ENCODE peak calls at places on chromosomes 4 and X, in eight cellular contexts. T is H1, X is SK-N-SH, J is upper lobe of left lung, G is K562, A is stomach, C is sigmoid colon, K is transverse colon. I is an unnamed sample.

GRCh38 chr4:15706646-15707362 is 3.9 kb downstream of the BST1 start:
- DNase-seq in T (no peak), X (no peak), J (no peak), G (no peak), A (no peak), C (no peak), K (no peak), I (no peak)

GRCh38 chrX:118507766-118508165 is 12.2 kb downstream of the DOCK11 start:
- DNase-seq in T (no peak), X (no peak), J (no peak), G (no peak), A (no peak), C (no peak), K (no peak), I (no peak)

GRCh38 chr4:3417448-3417847 is 24.3 kb upstream of the HGFAC start:
- DNase-seq in T (no peak), X (no peak), J (no peak), G (no peak), A (no peak), C (peak; percentile 38), K (no peak), I (peak; percentile 72)

GRCh38 chr4:186486172-186486571 is 69.2 kb downstream of the MTNR1A start:
- DNase-seq in T (no peak), X (peak; percentile 24), J (no peak), G (no peak), A (no peak), C (no peak), K (no peak), I (no peak)

GRCh38 chr4:153661215-153661822 is 22.8 kb upstream of the TLR2 start:
- DNase-seq in T (no peak), X (no peak), J (no peak), G (no peak), A (no peak), C (no peak), K (no peak), I (no peak)

GRCh38 chr4:968621-969394 is 4.6 kb downstream of the DGKQ start:
- DNase-seq in T (no peak), X (no peak), J (no peak), G (no peak), A (no peak), C (no peak), K (no peak), I (no peak)

GRCh38 chr4:41212221-41213203 is 1.8 kb downstream of the APBB2 start:
- DNase-seq in T (no peak), X (peak; percentile 55), J (peak; percentile 55), G (no peak), A (peak; percentile 47), C (peak; percentile 74), K (peak; percentile 56), I (no peak)

GRCh38 chrX:11351375-11352295 is 58.4 kb downstream of the AMELX start:
- DNase-seq in T (no peak), X (no peak), J (peak; percentile 23), G (no peak), A (peak; percentile 40), C (peak; percentile 93), K (peak; percentile 53), I (peak; percentile 55)

GRCh38 chr4:89358935-89359364 is 51.4 kb upstream of the GPRIN3 start:
- DNase-seq in T (no peak), X (no peak), J (no peak), G (no peak), A (no peak), C (no peak), K (no peak), I (no peak)

GRCh38 chr4:53346920-53347852 is 18.7 kb downstream of the SCFD2 start:
- DNase-seq in T (no peak), X (peak; percentile 38), J (no peak), G (no peak), A (no peak), C (no peak), K (no peak), I (no peak)

GRCh38 chr4:150817017-150817416 is 198.1 kb downstream of the LRBA start:
- DNase-seq in T (no peak), X (no peak), J (no peak), G (no peak), A (no peak), C (no peak), K (no peak), I (no peak)

GRCh38 chr4:12852338-12853307 is 631.5 kb downstream of the RAB28 start:
- DNase-seq in T (peak; percentile 15), X (peak; percentile 32), J (no peak), G (no peak), A (no peak), C (no peak), K (no peak), I (no peak)

GRCh38 chrX:46961574-46962279 is 49.5 kb downstream of the JADE3 start:
- DNase-seq in T (no peak), X (no peak), J (no peak), G (no peak), A (no peak), C (no peak), K (no peak), I (no peak)

GRCh38 chrX:46965125-46965758 is 53.0 kb downstream of the JADE3 start:
- DNase-seq in T (no peak), X (no peak), J (no peak), G (no peak), A (no peak), C (no peak), K (no peak), I (no peak)

GRCh38 chrX:46967547-46967946 is 55.3 kb downstream of the JADE3 start:
- DNase-seq in T (no peak), X (no peak), J (no peak), G (no peak), A (no peak), C (no peak), K (no peak), I (no peak)
- TF ChIP-seq POLR2AphosphoS5 in T (no peak), X (no peak), J (no peak), G (no peak), A (no peak), C (no peak), K (no peak), I (no peak)

GRCh38 chrX:22300130-22300529 is 27.4 kb downstream of the CBLL2 start:
- DNase-seq in T (no peak), X (peak; percentile 19), J (peak; percentile 42), G (no peak), A (no peak), C (peak; percentile 65), K (no peak), I (no peak)
- TF ChIP-seq EP300 in T (no peak), X (no peak), J (no peak), G (no peak), A (no peak), C (no peak), K (no peak), I (no peak)

DNA sequence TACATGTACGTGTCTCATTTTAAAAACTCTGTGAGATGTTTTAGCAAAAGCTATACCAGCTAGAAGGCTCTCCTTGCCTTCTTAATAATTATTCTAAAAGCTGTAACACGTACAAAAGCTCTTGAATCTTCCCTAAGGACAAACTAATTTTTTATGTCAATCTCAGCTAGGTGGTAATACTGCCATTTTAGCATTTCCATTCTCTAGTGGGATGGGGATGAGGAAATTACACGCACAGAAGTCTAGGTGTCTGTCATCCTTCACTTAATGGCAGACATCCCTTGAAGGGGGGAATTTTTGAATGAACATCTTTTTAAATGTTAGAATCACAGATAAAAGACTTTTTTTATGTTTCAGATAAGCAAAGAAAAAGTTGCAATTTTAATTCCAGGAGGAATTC is 569.1 kb downstream of the DMD start:
- DNase-seq in T (no peak), X (no peak), J (no peak), G (no peak), A (no peak), C (no peak), K (no peak), I (no peak)
- TF ChIP-seq POLR2AphosphoS5 in T (no peak), X (no peak), J (no peak), G (no peak), A (no peak), C (no peak), K (no peak), I (no peak)

DNA sequence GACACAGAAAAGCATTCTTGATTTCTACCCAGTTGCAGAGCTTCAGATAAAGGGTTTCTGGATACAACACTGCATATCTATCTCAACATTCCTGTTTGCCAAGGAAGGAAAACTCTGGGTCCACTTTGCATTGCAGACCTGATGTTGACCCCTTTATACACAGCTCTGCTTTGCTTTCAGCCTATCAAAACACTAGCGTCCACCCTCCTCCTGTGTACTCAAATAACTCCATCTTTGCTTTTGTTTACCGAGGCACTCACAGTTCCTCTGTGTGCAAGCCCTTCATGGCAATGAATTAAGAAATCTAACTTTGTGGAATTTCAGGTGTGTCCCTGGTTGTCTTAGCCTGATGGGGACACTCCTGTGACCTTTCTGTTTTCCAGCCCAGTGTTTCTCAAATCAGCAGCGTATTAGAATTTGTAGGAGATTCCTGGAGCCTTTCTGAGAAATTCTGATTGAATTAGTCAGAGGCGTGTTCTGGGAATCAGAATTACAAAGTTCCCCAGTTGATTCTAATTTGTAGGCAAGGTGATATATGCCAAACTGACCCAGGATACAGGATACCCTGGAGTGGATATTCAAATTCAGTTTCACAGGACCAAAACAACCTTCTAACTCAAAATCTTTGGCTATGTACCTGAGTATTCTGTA is 68.6 kb downstream of the DTHD1 start:
- DNase-seq in T (no peak), X (no peak), J (peak; percentile 22), G (no peak), A (no peak), C (no peak), K (no peak), I (no peak)
- TF ChIP-seq EP300 in T (no peak), X (no peak), J (no peak), G (no peak), A (no peak), C (no peak), K (no peak), I (no peak)

I was measured in suprapubic skin.